ENCODE peak calls at places on chromosomes 5 and 9, in five cellular contexts. Y is neural crest cell, T is Caki2, Z is COR-L47, Q is Right ventricle myocardium inferior. X is an unnamed sample.

GRCh38 chr5:139468421-139468931 is 2.3 kb upstream of the SMIM33 start:
- DNase-seq in Y (no peak), T (no peak), Z (no peak), Q (no peak), X (no peak)

GRCh38 chr9:87433853-87434252 is 63.8 kb upstream of the DAPK1 start:
- DNase-seq in Y (no peak), T (no peak), Z (no peak), Q (no peak), X (no peak)

GRCh38 chr5:74075900-74076484 is 450.0 kb downstream of the ARHGEF28 start:
- DNase-seq in Y (no peak), T (no peak), Z (no peak), Q (no peak), X (no peak)

GRCh38 chr5:5422819-5423515 is 490 bp downstream of the ICE1 start:
- DNase-seq in Y (peak), T (peak), Z (peak), Q (no peak), X (no peak)

GRCh38 chr9:88196456-88196855 is 58.2 kb upstream of the SPATA31C2 start:
- DNase-seq in Y (no peak), T (no peak), Z (no peak), Q (no peak), X (no peak)

GRCh38 chr9:129509508-129509907 is 111.4 kb downstream of the C9orf50 start:
- DNase-seq in Y (no peak), T (no peak), Z (no peak), Q (no peak), X (no peak)

GRCh38 chr5:165209101-165209727 is 1703.8 kb downstream of the MAT2B start:
- DNase-seq in Y (no peak), T (peak), Z (no peak), Q (no peak), X (peak)

GRCh38 chr9:134947265-134947955 is 29.7 kb upstream of the FCN1 start:
- DNase-seq in Y (no peak), T (no peak), Z (no peak), Q (peak), X (no peak)

GRCh38 chr5:176741566-176742211 is 68.7 kb upstream of the UNC5A start:
- DNase-seq in Y (no peak), T (no peak), Z (no peak), Q (no peak), X (peak)

GRCh38 chr5:14491505-14491904 is 90.1 kb upstream of the OTULINL start:
- DNase-seq in Y (no peak), T (no peak), Z (no peak), Q (no peak), X (peak)